ENCODE peak calls at places on chromosomes 2 and 18, in eight cellular contexts. N is lower lobe of right lung, Q is adrenal gland, R is fibroblast of lung, T is ovary, F is PC-9, O is psoas muscle, K is H1. W is an unnamed sample. For H3K4me1, the result is how much of the 10 kb centered on the place peaks cover.

GRCh38 chr18:56711706-56712445 is 60.7 kb downstream of the WDR7 start:
- DNase-seq in N (no peak), F (no peak), T (no peak), K (no peak), Q (no peak), O (no peak), R (no peak), W (peak)

GRCh38 chr2:179677148-179677688 is 184.2 kb downstream of the ZNF385B start:
- DNase-seq in N (no peak), Q (no peak), F (no peak), O (no peak), K (no peak), R (peak), T (no peak), W (peak)

GRCh38 chr2:110904410-110905148 is 172.2 kb downstream of the ACOXL start:
- DNase-seq in K (no peak), N (no peak), R (no peak), F (no peak), Q (no peak), O (no peak), T (no peak), W (no peak)

GRCh38 chr18:11654736-11655604 is 34.1 kb upstream of the GNAL start:
- DNase-seq in T (peak), O (peak), K (peak), R (peak), N (peak), Q (peak), F (peak), W (peak)

GRCh38 chr2:101400048-101400447 is 12.7 kb upstream of the CREG2 start:
- DNase-seq in F (peak), Q (no peak), R (no peak), T (no peak), K (no peak), O (no peak), N (no peak), W (peak)

GRCh38 chr2:212723226-212723625 is 184.6 kb upstream of the ERBB4 start:
- DNase-seq in O (no peak), T (no peak), K (no peak), F (peak), R (peak), N (no peak), Q (no peak), W (peak)

GRCh38 chr18:59715445-59715844 is 18.2 kb upstream of the CCBE1 start:
- DNase-seq in R (no peak), N (no peak), O (no peak), F (no peak), Q (no peak), K (no peak), T (no peak), W (no peak)

GRCh38 chr18:34867520-34867919 is 157.4 kb downstream of the DTNA start:
- DNase-seq in R (no peak), O (no peak), F (no peak), Q (no peak), N (no peak), T (no peak), K (peak), W (no peak)

GRCh38 chr18:24052053-24052452 is 37.5 kb downstream of the TTC39C start:
- DNase-seq in R (peak), N (no peak), T (no peak), F (no peak), O (no peak), Q (no peak), K (no peak), W (no peak)

GRCh38 chr2:41932241-41933034 is 115.4 kb upstream of the PKDCC start:
- DNase-seq in O (peak), N (peak), Q (peak), F (no peak), T (peak), R (peak), K (no peak), W (peak)

GRCh38 chr2:42834161-42834560 is 41.8 kb upstream of the HAAO start:
- DNase-seq in T (peak), F (no peak), Q (peak), N (no peak), O (no peak), K (peak), R (no peak), W (no peak)

GRCh38 chr2:73837847-73838585 is 9.3 kb downstream of the STAMBP start:
- DNase-seq in R (no peak), O (no peak), N (no peak), F (no peak), T (no peak), K (no peak), Q (no peak), W (no peak)

GRCh38 chr2:96116879-96117533 is 635 bp upstream of the ADRA2B start:
- DNase-seq in T (no peak), R (no peak), O (peak), N (peak), K (no peak), Q (no peak), F (peak), W (peak)

GRCh38 chr2:216478151-216478550 is 20.5 kb upstream of the RPL37A start:
- DNase-seq in F (peak), Q (no peak), R (peak), K (no peak), T (no peak), N (no peak), O (no peak), W (peak)

GRCh38 chr18:12373771-12374116 is 3.3 kb downstream of the AFG3L2 start:
- DNase-seq in T (no peak), F (no peak), O (no peak), N (no peak), Q (no peak), K (no peak), R (no peak), W (no peak)

GRCh38 chr2:38751847-38752410 is 768 bp upstream of the SRSF7 start:
- DNase-seq in N (no peak), F (no peak), T (no peak), K (no peak), Q (no peak), O (no peak), R (no peak), W (no peak)

GRCh38 chr2:65367517-65367916 is 64.9 kb downstream of the SPRED2 start:
- DNase-seq in K (no peak), N (no peak), R (peak), F (peak), T (no peak), Q (no peak), O (no peak), W (peak)

GRCh38 chr2:219968685-219969345 is 341.4 kb downstream of the SLC4A3 start:
- DNase-seq in R (peak), Q (no peak), K (no peak), O (no peak), N (no peak), F (peak), T (no peak), W (peak)

GRCh38 chr2:230874876-230875275 is 10.1 kb downstream of the ITM2C start:
- DNase-seq in O (no peak), T (no peak), F (no peak), Q (peak), K (no peak), R (no peak), N (no peak), W (no peak)

GRCh38 chr2:230874456-230874855 is 9.7 kb downstream of the ITM2C start:
- DNase-seq in O (no peak), K (peak), F (no peak), Q (peak), T (no peak), R (no peak), N (no peak), W (no peak)

GRCh38 chr2:230872968-230873669 is 8.4 kb downstream of the ITM2C start:
- DNase-seq in O (no peak), Q (peak), R (no peak), K (peak), N (no peak), F (no peak), T (no peak), W (no peak)

GRCh38 chr2:230872151-230872967 is 7.6 kb downstream of the ITM2C start:
- DNase-seq in O (no peak), T (no peak), Q (peak), N (no peak), K (peak), F (no peak), R (no peak), W (no peak)

DNA sequence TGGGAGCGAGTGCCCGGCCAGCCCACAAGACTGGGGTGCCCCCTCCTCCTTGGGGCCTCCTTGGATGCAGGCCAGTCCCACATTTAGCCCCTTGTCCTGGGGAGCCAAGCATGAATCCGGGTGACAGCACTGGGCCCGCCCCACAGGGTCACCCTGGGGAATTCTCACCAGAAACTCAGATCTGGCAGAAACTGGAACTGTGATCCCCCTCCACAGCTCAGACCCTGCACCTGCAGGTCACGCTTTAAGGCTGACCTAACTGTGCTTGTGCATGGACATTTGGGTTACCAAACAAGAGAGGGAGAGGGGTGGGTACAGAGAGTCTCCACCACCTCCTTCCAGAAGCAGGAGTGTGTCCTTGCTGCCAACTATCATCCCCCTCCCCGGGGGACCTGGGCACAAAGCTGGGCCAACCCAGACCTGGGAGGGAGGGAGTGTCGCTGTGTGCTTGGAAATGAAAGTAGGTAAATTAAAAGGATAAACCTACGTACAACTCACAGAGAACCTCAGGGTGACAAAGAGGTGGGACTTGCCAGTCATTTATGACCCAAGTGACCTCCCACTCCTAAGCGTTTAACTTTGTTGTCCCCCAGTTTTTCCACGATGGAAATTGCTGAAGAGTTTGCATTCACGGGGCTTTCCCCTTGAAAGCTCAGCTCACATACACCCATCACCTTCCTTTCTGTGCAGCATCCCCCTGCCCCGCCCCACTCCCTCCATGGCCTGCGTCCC is 9.1 kb downstream of the ITM2C start:
- DNase-seq in Q (peak), O (no peak), T (no peak), K (peak), F (no peak), N (no peak), R (no peak), W (no peak)
- H3K4me3 ChIP-seq in Q (no peak), O (no peak), T (no peak), K (no peak), F (no peak), N (no peak), R (no peak), W (no peak)

DNA sequence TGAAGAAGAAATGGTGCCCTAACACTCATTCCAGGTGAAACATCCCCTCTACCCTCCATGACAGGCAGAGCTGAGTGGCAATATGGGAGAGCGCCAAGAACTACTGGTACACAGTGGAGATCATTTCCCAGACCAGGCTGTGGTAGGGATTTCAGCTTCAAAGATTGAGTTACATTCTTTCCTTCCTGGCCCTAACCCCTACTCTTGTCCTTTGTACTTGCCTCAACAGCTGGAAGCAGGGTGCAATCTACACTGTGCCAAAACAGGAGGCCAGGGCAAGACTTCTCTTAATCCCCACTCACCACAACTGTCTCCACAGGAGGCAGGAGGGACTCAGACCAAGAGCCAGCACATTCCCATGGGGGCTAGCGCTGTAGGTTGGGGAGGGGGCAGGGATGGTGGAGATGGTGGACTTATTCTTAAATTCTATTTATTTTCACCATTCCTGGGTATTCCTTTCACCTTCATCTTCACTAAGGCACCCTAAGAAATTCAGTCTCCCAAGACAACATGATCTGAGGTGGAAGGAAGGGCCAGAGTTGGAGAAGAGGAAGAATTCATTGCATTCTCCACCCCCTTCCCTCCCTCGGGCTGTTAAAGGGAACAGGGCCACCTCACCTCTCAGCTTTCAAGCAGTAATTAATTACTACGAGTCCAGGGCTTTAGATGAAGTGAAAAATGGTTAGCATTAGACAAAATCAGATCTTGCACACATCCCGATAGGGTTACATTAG is 65.9 kb downstream of the AAK1 start:
- DNase-seq in O (peak), Q (no peak), R (no peak), F (no peak), K (no peak), N (no peak), T (no peak), W (no peak)
- H3K4me1 ChIP-seq in O (half or more), Q (under half), R (under half), F (under half), K (under half), N (under half), T (under half), W (under half)

DNA sequence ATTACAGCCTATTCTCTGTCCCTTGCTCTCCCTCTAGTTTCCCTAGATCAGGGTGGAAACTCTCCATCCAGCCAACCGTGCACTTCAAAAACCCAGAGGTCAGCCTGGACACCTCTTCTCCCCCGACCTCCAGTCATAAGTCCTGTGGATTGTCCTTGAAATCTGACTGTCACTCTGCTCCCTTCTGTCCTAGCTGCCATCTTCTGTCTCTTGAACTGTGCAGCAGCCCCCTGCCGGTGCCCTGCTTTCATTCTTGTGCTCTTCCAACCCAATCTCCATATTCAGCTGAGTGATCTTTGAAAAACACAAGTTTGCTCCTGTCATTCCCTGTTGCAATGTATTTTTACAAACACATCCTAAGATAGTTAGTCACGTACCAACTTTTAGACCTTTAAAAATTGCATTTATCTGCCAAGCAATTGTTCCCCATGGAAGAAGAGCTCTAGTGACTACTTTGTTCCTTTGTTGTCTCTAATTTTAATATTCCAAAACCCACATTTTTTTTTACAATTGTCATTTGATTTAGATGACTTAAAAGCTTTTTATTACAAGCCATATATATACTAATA is 254.3 kb downstream of the CAMKMT start:
- DNase-seq in F (no peak), N (no peak), O (no peak), Q (no peak), K (no peak), T (no peak), R (no peak), W (no peak)
- H3K4me3 ChIP-seq in F (no peak), N (no peak), O (peak), Q (no peak), K (no peak), T (no peak), R (no peak), W (no peak)

DNA sequence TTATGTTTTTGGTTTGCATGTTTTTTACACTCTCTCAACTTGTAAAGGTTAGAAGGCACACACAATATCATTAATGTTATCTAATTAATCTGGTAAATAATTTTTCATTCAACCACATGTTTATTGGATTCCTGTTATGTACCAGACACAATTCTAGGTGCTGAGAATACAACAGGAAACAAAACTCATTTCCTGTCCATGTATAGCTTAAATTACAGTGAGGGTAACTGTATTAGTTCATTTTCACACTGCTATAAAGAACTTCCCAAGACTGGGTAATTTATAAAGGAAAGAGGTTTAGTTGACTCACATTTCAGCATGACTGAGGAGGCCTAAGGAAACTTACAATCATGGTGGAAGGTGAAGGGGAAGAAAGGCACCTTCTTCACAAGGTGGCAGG is 270.5 kb downstream of the TRIB2 start:
- DNase-seq in N (no peak), O (no peak), K (no peak), F (no peak), Q (no peak), R (no peak), T (no peak), W (no peak)
- H3K4me1 ChIP-seq in N (under half), O (under half), K (under half), F (under half), Q (under half), R (under half), T (under half), W (under half)

DNA sequence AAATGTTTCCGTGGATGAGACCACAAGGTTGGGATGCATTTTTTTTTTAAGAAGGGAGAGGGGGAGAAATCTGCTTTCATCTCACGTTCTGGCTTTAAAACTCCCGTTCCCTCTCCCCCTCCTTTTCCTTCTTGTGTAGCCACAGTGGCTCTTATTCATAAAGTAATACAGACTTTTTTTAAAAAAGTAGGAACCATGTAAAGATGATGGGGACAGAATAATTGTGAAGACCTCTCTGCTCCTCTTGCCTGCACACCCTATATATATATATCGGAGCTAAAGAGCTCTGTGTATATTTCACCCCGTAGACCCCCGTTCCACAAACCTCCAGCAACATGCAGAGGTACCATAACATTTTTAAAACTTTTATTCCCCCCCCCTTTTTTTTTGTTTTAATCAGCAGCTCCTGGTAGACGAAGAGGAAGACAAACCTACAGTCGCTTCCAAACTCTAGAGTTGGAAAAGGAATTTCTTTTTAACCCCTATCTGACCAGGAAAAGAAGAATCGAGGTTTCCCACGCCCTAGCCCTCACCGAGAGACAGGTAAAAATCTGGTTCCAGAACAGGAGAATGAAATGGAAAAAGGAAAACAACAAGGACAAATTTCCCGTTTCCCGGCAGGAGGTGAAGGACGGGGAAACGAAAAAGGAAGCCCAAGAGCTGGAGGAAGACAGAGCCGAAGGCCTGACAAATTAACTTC is 1.6 kb downstream of the HOXD8 start:
- DNase-seq in Q (peak), T (no peak), R (no peak), F (no peak), N (no peak), O (no peak), K (peak), W (no peak)
- H3K4me3 ChIP-seq in Q (peak), T (peak), R (no peak), F (peak), N (peak), O (peak), K (peak), W (peak)

GRCh38 chr2:233436191-233436581 is 81.9 kb downstream of the DGKD start:
- DNase-seq in Q (peak), K (no peak), R (no peak), O (no peak), T (peak), N (no peak), F (no peak), W (no peak)

GRCh38 chr2:233435436-233436190 is 81.3 kb downstream of the DGKD start:
- DNase-seq in F (no peak), K (no peak), N (no peak), T (peak), Q (peak), R (no peak), O (no peak), W (no peak)

GRCh38 chr2:233434666-233435375 is 80.5 kb downstream of the DGKD start:
- DNase-seq in F (no peak), O (no peak), K (no peak), Q (peak), R (no peak), N (no peak), T (peak), W (no peak)

GRCh38 chr2:233433029-233433428 is 78.7 kb downstream of the DGKD start:
- DNase-seq in O (no peak), N (no peak), T (no peak), Q (no peak), R (no peak), K (no peak), F (no peak), W (no peak)

DNA sequence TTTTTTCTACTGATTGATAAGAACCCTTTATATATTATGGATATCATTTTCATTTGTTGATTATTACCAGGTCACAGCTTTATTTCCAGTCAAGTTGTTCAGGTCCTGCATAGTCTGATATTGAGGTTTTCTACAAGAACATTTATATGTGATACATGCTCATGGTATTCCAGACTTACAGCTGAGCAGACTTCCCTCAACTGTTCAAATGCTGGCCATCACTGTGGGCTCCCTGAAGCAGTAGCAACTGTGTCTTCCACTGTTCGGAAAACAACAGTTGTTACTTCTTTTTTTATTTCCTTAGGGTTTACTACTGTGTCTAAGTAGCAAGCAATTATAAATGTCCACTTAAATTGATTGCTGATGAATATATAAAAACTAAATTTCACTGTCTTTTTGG is 79.5 kb downstream of the DGKD start:
- DNase-seq in Q (no peak), K (no peak), F (no peak), N (no peak), T (peak), R (no peak), O (no peak), W (no peak)
- H3K4me1 ChIP-seq in Q (under half), K (under half), F (under half), N (under half), T (under half), R (under half), O (half or more), W (under half)

W was measured in adipocyte.